ENCODE peak calls at places on chromosomes 7 and 10, in eight cellular contexts. One of them, this sample, is unnamed.
A peak's percentile ranks its signal among the peaks of the same experiment; 100 is the strongest.

GRCh38 chr10:11756766-11757315 is 14.7 kb downstream of the ECHDC3 start:
- DNase-seq in spleen: peak; percentile 32
- DNase-seq in hepatocyte: no peak
- DNase-seq in mucosa of descending colon: no peak
- DNase-seq in colonic mucosa: no peak
- DNase-seq in tibial artery: no peak
- DNase-seq in pancreas: no peak
- DNase-seq in HCT116: no peak
- DNase-seq in this sample: no peak

GRCh38 chr7:33411000-33411399 is 281.6 kb downstream of the BBS9 start:
- DNase-seq in mucosa of descending colon: no peak
- DNase-seq in HCT116: no peak
- DNase-seq in hepatocyte: no peak
- DNase-seq in colonic mucosa: no peak
- DNase-seq in tibial artery: no peak
- DNase-seq in spleen: no peak
- DNase-seq in pancreas: no peak
- DNase-seq in this sample: no peak

GRCh38 chr10:78445308-78445707 is 411.6 kb downstream of the RPS24 start:
- DNase-seq in spleen: no peak
- DNase-seq in tibial artery: no peak
- DNase-seq in mucosa of descending colon: no peak
- DNase-seq in hepatocyte: no peak
- DNase-seq in HCT116: no peak
- DNase-seq in pancreas: no peak
- DNase-seq in colonic mucosa: no peak
- DNase-seq in this sample: no peak

GRCh38 chr7:47008461-47008860 is 573.5 kb downstream of the TNS3 start:
- DNase-seq in HCT116: no peak
- DNase-seq in spleen: no peak
- DNase-seq in hepatocyte: no peak
- DNase-seq in tibial artery: no peak
- DNase-seq in colonic mucosa: no peak
- DNase-seq in pancreas: no peak
- DNase-seq in mucosa of descending colon: no peak
- DNase-seq in this sample: no peak

GRCh38 chr7:71925663-71926062 is 486.5 kb downstream of the CALN1 start:
- DNase-seq in pancreas: no peak
- DNase-seq in spleen: no peak
- DNase-seq in colonic mucosa: no peak
- DNase-seq in HCT116: no peak
- DNase-seq in hepatocyte: no peak
- DNase-seq in mucosa of descending colon: no peak
- DNase-seq in tibial artery: no peak
- DNase-seq in this sample: no peak

GRCh38 chr7:85426487-85426960 is 239.7 kb upstream of the SEMA3D start:
- DNase-seq in pancreas: no peak
- DNase-seq in tibial artery: no peak
- DNase-seq in colonic mucosa: no peak
- DNase-seq in hepatocyte: peak; percentile 23
- DNase-seq in HCT116: no peak
- DNase-seq in mucosa of descending colon: no peak
- DNase-seq in spleen: no peak
- DNase-seq in this sample: no peak

GRCh38 chr7:867001-867405 is 9.4 kb upstream of the GET4 start:
- DNase-seq in colonic mucosa: peak; percentile 48
- DNase-seq in mucosa of descending colon: peak; percentile 61
- DNase-seq in hepatocyte: no peak
- DNase-seq in HCT116: no peak
- DNase-seq in pancreas: no peak
- DNase-seq in tibial artery: peak; percentile 85
- DNase-seq in spleen: peak; percentile 68
- DNase-seq in this sample: peak; percentile 76

GRCh38 chr7:2114926-2115738 is 117.6 kb downstream of the MAD1L1 start:
- DNase-seq in colonic mucosa: no peak
- DNase-seq in spleen: no peak
- DNase-seq in tibial artery: no peak
- DNase-seq in HCT116: no peak
- DNase-seq in pancreas: no peak
- DNase-seq in mucosa of descending colon: no peak
- DNase-seq in hepatocyte: no peak
- DNase-seq in this sample: no peak

GRCh38 chr7:12884856-12885440 is 197.5 kb downstream of the ARL4A start:
- DNase-seq in mucosa of descending colon: no peak
- DNase-seq in spleen: no peak
- DNase-seq in hepatocyte: no peak
- DNase-seq in tibial artery: no peak
- DNase-seq in colonic mucosa: no peak
- DNase-seq in pancreas: no peak
- DNase-seq in HCT116: no peak
- DNase-seq in this sample: no peak

GRCh38 chr7:102279537-102280400 is 6.9 kb upstream of the SH2B2 start:
- DNase-seq in hepatocyte: peak; percentile 81
- DNase-seq in spleen: peak; percentile 90
- DNase-seq in pancreas: no peak
- DNase-seq in HCT116: peak; percentile 27
- DNase-seq in mucosa of descending colon: peak; percentile 48
- DNase-seq in tibial artery: no peak
- DNase-seq in colonic mucosa: peak; percentile 51
- DNase-seq in this sample: peak; percentile 80

GRCh38 chr10:6786579-6787031 is 206.5 kb upstream of the PRKCQ start:
- DNase-seq in mucosa of descending colon: no peak
- DNase-seq in tibial artery: no peak
- DNase-seq in spleen: no peak
- DNase-seq in hepatocyte: peak; percentile 53
- DNase-seq in colonic mucosa: no peak
- DNase-seq in HCT116: no peak
- DNase-seq in pancreas: no peak
- DNase-seq in this sample: no peak
- H3K4me3 ChIP-seq in mucosa of descending colon: no peak overlapping the region
- H3K4me3 ChIP-seq in tibial artery: no peak overlapping the region
- H3K4me3 ChIP-seq in spleen: no peak overlapping the region
- H3K4me3 ChIP-seq in hepatocyte: no peak overlapping the region
- H3K4me3 ChIP-seq in colonic mucosa: no peak overlapping the region
- H3K4me3 ChIP-seq in HCT116: no peak overlapping the region
- H3K4me3 ChIP-seq in pancreas: no peak overlapping the region
- H3K4me3 ChIP-seq in this sample: no peak overlapping the region

DNA sequence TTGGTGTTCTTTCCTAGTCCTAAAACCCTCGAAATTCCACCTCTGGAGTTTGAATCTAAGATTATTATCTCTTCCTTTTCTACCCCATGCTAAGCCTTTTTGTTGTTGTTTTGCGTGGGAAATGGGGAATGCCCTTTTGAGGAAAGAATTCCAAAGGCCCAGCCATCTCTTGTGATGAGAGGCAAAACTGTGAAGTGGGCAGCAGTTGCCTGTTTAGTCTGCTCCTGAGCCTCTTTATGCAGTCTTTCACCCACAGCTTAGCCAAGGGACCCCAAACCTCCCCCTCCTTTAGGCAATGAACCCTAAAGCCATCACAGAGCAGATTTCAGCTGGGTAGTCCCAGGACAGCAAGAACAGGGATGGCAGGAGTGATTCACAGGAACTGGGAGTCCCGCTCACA is 95.5 kb downstream of the DNMBP start:
- DNase-seq in spleen: no peak
- DNase-seq in tibial artery: no peak
- DNase-seq in colonic mucosa: no peak
- DNase-seq in mucosa of descending colon: no peak
- DNase-seq in hepatocyte: no peak
- DNase-seq in HCT116: no peak
- DNase-seq in pancreas: no peak
- DNase-seq in this sample: no peak
- H3K4me3 ChIP-seq in spleen: no peak overlapping the region
- H3K4me3 ChIP-seq in tibial artery: no peak overlapping the region
- H3K4me3 ChIP-seq in colonic mucosa: no peak overlapping the region
- H3K4me3 ChIP-seq in mucosa of descending colon: no peak overlapping the region
- H3K4me3 ChIP-seq in hepatocyte: no peak overlapping the region
- H3K4me3 ChIP-seq in HCT116: no peak overlapping the region
- H3K4me3 ChIP-seq in pancreas: no peak overlapping the region
- H3K4me3 ChIP-seq in this sample: no peak overlapping the region

DNA sequence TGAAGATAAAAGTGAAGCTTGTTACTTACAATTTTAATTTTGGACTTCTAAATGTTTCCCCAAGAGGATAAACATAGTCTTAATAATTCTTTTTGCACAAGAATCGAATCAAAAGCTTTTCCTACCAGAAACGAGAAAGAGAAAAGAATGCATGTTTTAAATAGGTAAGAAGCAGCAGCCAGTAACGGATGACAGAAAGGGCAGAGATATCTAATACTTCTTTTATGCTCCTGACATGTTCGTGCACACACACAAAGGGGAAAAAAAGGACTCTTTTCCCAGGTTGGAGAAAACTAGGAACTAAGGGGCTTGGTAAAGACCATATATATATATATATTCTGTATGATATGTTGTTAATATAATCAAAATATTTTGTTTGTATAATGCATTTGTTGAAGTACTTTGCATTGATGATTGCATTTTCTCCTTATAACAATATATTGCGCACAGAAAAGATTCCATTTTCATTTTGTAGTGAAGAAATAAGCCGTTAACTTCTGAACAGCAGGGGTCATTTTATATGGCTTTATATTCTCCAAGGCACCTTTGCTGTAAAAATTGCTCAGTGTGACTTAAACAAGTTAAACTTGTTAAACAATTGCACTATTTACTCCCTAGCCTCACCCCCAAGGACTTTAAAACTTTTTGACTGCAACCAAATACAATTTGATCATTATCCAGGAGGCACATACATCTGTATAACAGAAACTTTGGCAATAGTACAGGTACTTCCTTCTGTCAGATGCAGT is 2.2 kb downstream of the PRKAR2B start:
- DNase-seq in pancreas: no peak
- DNase-seq in colonic mucosa: no peak
- DNase-seq in hepatocyte: no peak
- DNase-seq in tibial artery: no peak
- DNase-seq in spleen: no peak
- DNase-seq in HCT116: no peak
- DNase-seq in mucosa of descending colon: no peak
- DNase-seq in this sample: no peak
- H3K4me3 ChIP-seq in pancreas: no peak overlapping the region
- H3K4me3 ChIP-seq in colonic mucosa: no peak overlapping the region
- H3K4me3 ChIP-seq in hepatocyte: peak overlapping the region; percentile 86
- H3K4me3 ChIP-seq in tibial artery: no peak overlapping the region
- H3K4me3 ChIP-seq in spleen: peak overlapping the region; percentile 67
- H3K4me3 ChIP-seq in HCT116: no peak overlapping the region
- H3K4me3 ChIP-seq in mucosa of descending colon: no peak overlapping the region
- H3K4me3 ChIP-seq in this sample: no peak overlapping the region

DNA sequence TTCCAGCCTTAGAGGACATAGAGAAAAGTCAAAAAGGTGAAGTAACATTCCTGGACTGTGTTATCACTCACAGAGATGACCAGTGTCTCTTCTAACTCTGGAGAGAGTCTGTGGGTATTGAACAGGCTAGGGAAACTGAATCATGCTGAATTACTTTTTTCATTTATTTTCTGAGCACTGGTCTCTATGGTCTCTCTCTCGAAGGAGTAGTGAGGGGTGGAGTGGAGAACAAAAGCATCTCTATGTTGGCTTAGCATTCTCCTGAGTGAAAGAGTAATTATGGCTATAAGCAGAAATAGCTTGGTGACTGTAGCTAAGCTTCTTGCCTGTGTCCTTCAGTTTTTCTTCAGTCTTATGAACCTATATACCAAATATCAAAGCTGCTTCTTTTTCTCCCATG is 64.6 kb upstream of the PTN start:
- DNase-seq in spleen: no peak
- DNase-seq in pancreas: no peak
- DNase-seq in colonic mucosa: no peak
- DNase-seq in tibial artery: no peak
- DNase-seq in mucosa of descending colon: no peak
- DNase-seq in HCT116: no peak
- DNase-seq in hepatocyte: no peak
- DNase-seq in this sample: no peak
- H3K4me3 ChIP-seq in spleen: no peak overlapping the region
- H3K4me3 ChIP-seq in pancreas: no peak overlapping the region
- H3K4me3 ChIP-seq in colonic mucosa: no peak overlapping the region
- H3K4me3 ChIP-seq in tibial artery: no peak overlapping the region
- H3K4me3 ChIP-seq in mucosa of descending colon: no peak overlapping the region
- H3K4me3 ChIP-seq in HCT116: no peak overlapping the region
- H3K4me3 ChIP-seq in hepatocyte: no peak overlapping the region
- H3K4me3 ChIP-seq in this sample: no peak overlapping the region

GRCh38 chr10:15436696-15437095 is 65.6 kb upstream of the FAM171A1 start:
- DNase-seq in hepatocyte: no peak
- DNase-seq in colonic mucosa: no peak
- DNase-seq in pancreas: no peak
- DNase-seq in tibial artery: no peak
- DNase-seq in mucosa of descending colon: no peak
- DNase-seq in HCT116: no peak
- DNase-seq in spleen: no peak
- DNase-seq in this sample: no peak

GRCh38 chr10:15430969-15431791 is 60.1 kb upstream of the FAM171A1 start:
- DNase-seq in tibial artery: no peak
- DNase-seq in hepatocyte: no peak
- DNase-seq in mucosa of descending colon: no peak
- DNase-seq in pancreas: no peak
- DNase-seq in colonic mucosa: no peak
- DNase-seq in spleen: no peak
- DNase-seq in HCT116: no peak
- DNase-seq in this sample: no peak

GRCh38 chr10:15439381-15439837 is 68.3 kb upstream of the FAM171A1 start:
- DNase-seq in HCT116: no peak
- DNase-seq in mucosa of descending colon: peak; percentile 16
- DNase-seq in spleen: no peak
- DNase-seq in tibial artery: peak; percentile 36
- DNase-seq in hepatocyte: peak; percentile 54
- DNase-seq in pancreas: no peak
- DNase-seq in colonic mucosa: no peak
- DNase-seq in this sample: peak; percentile 21

DNA sequence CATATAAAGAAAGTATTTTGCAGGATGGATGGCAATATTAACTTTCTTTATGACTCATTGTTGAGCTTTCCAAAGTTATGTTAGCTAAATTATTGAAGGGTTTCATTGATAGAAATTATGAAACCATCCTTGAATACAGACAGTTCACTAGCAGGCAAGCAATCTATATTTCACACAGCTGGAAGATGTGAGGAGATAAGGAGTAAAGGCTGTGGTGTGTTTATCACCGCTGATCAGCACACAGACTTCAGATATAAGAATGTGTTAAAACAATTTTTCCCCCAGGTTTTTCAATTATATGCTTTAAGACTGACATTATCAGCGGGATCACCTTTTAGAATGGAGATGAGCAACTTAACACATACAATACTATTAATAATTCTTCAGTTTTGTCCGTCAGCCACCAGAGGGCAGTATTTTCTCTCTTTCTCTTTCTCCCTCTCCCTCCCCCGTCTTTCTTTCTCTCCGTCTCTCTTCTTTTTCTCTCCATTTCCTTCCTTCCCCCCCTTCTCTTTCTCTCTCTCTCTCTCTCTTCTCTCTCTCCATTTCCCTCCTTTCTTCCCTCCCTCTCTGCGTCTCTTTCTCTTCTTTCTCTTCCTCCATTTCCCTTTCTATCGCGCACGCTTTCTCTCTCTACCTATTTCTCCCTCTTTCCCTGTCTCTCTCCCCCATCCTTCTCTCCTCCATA is 62.9 kb upstream of the FAM171A1 start:
- DNase-seq in hepatocyte: peak; percentile 81
- DNase-seq in pancreas: no peak
- DNase-seq in HCT116: peak; percentile 38
- DNase-seq in spleen: no peak
- DNase-seq in mucosa of descending colon: peak; percentile 65
- DNase-seq in tibial artery: no peak
- DNase-seq in colonic mucosa: peak; percentile 47
- DNase-seq in this sample: no peak
- H3K4me3 ChIP-seq in hepatocyte: no peak overlapping the region
- H3K4me3 ChIP-seq in pancreas: no peak overlapping the region
- H3K4me3 ChIP-seq in HCT116: peak overlapping the region; percentile 37
- H3K4me3 ChIP-seq in spleen: no peak overlapping the region
- H3K4me3 ChIP-seq in mucosa of descending colon: no peak overlapping the region
- H3K4me3 ChIP-seq in tibial artery: peak overlapping the region; percentile 45
- H3K4me3 ChIP-seq in colonic mucosa: no peak overlapping the region
- H3K4me3 ChIP-seq in this sample: peak overlapping the region; percentile 51

GRCh38 chr10:15097011-15097812 is at the start of gene RPP38:
- DNase-seq in pancreas: peak; percentile 96
- DNase-seq in hepatocyte: peak; percentile 98
- DNase-seq in colonic mucosa: peak; percentile 99
- DNase-seq in tibial artery: peak; percentile 94
- DNase-seq in spleen: peak; percentile 98
- DNase-seq in mucosa of descending colon: peak; percentile 98
- DNase-seq in HCT116: peak; percentile 88
- DNase-seq in this sample: peak; percentile 97
- H3K4me3 ChIP-seq in pancreas: peak within 1 kb of the TSS; percentile 79
- H3K4me3 ChIP-seq in hepatocyte: peak within 1 kb of the TSS; percentile 73
- H3K4me3 ChIP-seq in colonic mucosa: peak within 1 kb of the TSS; percentile 83
- H3K4me3 ChIP-seq in tibial artery: peak within 1 kb of the TSS; percentile 80
- H3K4me3 ChIP-seq in spleen: peak within 1 kb of the TSS; percentile 92
- H3K4me3 ChIP-seq in mucosa of descending colon: peak within 1 kb of the TSS; percentile 80
- H3K4me3 ChIP-seq in HCT116: peak within 1 kb of the TSS; percentile 80
- H3K4me3 ChIP-seq in this sample: peak within 1 kb of the TSS; percentile 86

This sample was measured in psoas muscle.